ENCODE peak calls at places on chromosome 3, in five cellular contexts. H is right lobe of liver, R is tibial artery, A is foreskin fibroblast, I is epithelial cell of esophagus. J is an unnamed sample.

GRCh38 chr3:30357897-30358296 is 248.5 kb upstream of the TGFBR2 start:
- DNase-seq in A (no peak), R (no peak), H (no peak), I (peak; percentile 56), J (no peak)

GRCh38 chr3:196111939-196112386 is 30.1 kb upstream of the TFRC start:
- DNase-seq in A (no peak), R (no peak), H (peak; percentile 15), I (no peak), J (no peak)

GRCh38 chr3:18633002-18633401 is 207.9 kb upstream of the SATB1 start:
- DNase-seq in I (no peak), A (no peak), R (no peak), H (no peak), J (no peak)

GRCh38 chr3:147421184-147421912 is 12.2 kb downstream of the ZIC1 start:
- DNase-seq in A (no peak), R (no peak), H (no peak), I (no peak), J (no peak)

GRCh38 chr3:120469440-120470415 is 18.9 kb upstream of the FSTL1 start:
- DNase-seq in A (peak; percentile 38), H (no peak), R (peak; percentile 44), I (peak; percentile 94), J (no peak)

GRCh38 chr3:134873789-134874188 is 78.7 kb downstream of the EPHB1 start:
- DNase-seq in R (no peak), I (no peak), A (no peak), H (no peak), J (no peak)

GRCh38 chr3:138824114-138824506 is 10.6 kb downstream of the PIK3CB start:
- DNase-seq in A (no peak), H (no peak), I (no peak), R (no peak), J (no peak)

GRCh38 chr3:172209333-172210321 is 170.2 kb downstream of the FNDC3B start:
- DNase-seq in A (no peak), I (no peak), H (peak; percentile 83), R (peak; percentile 58), J (no peak)

GRCh38 chr3:126468028-126468891 is 7.4 kb downstream of the ZXDC start:
- DNase-seq in I (peak; percentile 34), A (peak; percentile 59), H (peak; percentile 85), R (peak; percentile 17), J (no peak)

GRCh38 chr3:44516230-44516629 is 38.8 kb upstream of the ZNF445 start:
- DNase-seq in A (no peak), H (no peak), R (no peak), I (no peak), J (no peak)

GRCh38 chr3:134487406-134487805 is 1.5 kb downstream of the CEP63 start:
- DNase-seq in H (no peak), R (no peak), A (peak; percentile 14), I (no peak), J (no peak)

GRCh38 chr3:169505577-169506155 is 157.8 kb downstream of the MECOM start:
- DNase-seq in I (no peak), A (no peak), H (no peak), R (no peak), J (no peak)

DNA sequence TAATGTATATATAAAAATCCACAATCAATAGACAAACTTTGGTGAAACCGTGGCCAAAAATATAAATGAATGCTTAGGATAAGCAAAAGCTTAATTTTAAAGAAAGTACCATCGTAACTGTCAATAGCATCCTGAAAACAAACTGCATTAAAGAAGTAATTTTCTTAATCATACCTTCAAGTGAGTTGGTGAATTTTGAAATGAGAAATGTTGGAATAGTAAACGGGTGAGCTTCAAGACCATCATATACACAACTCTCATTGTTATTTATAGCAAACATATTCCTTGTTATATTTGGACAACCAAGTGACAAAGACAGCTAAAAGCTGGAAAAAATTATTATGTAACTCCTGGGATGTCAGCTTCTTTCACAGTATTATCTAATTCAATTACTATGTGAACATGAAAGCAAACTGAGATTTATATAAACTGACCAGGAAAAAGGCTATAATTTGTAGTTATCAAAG is 3.7 kb downstream of the DAZL start:
- DNase-seq in H (no peak), R (no peak), A (no peak), I (no peak), J (no peak)
- TF ChIP-seq CTCF in H (no peak), R (no peak), A (no peak), I (no peak), J (no peak)

GRCh38 chr3:15983693-15984092 is 185.9 kb upstream of the ANKRD28 start:
- DNase-seq in A (no peak), H (no peak), I (no peak), R (no peak), J (no peak)
- H3K4me3 ChIP-seq in A (peak overlapping the region; percentile 29), H (no peak overlapping the region), I (no peak overlapping the region), R (no peak overlapping the region), J (no peak overlapping the region)

DNA sequence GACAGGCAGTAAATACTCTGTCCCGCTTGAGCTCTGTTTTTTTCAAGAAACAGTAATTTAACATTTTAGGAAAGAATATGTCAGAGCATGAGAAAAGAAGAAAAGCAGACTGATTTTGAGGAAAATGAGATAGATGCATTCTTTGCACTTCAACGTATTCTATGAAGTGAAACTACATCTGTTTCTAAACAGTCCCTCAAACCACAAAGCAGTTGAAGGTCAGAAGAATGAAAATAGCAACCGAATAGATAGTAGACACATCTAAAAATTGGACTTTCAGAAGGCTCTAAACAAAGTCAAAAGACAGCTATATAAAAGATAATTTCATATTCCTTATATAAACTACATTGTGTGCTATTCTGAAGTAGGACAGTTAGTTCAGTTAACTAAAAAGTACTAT is 172.6 kb upstream of the LRRC3B start:
- DNase-seq in H (no peak), A (no peak), R (no peak), I (no peak), J (no peak)
- TF ChIP-seq CTCF in H (no peak), A (no peak), R (no peak), I (no peak), J (no peak)

GRCh38 chr3:156605686-156606605 is 51.0 kb upstream of the SSR3 start:
- DNase-seq in I (peak; percentile 56), R (peak; percentile 57), A (peak; percentile 85), H (peak; percentile 61), J (peak; percentile 72)
- H3K4me3 ChIP-seq in I (peak overlapping the region; percentile 18), R (peak overlapping the region; percentile 49), A (peak overlapping the region; percentile 26), H (peak overlapping the region; percentile 35), J (peak overlapping the region; percentile 25)

DNA sequence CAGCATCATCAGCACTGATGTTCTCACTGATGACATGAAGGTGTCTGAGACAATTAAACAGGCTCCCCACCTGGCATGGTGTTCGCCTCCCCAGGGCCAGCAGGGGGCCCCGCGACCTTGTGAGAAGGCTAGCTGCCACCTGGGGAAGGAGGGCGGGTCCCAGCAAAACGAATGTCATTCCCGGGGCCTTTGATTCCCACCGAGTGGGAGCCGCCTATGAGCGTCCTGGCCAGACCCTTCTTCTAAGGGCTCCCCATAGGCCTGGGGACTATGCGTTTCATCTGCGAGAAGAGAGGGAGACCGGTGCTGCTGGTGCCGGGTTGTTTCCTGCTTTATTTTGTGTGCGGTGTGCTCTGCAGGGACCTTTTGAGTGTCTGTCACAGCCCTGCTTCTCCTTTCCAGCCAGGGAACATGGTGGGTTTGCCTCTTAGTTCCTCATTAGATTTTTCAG is 20.5 kb upstream of the MINDY4B start:
- DNase-seq in A (peak; percentile 55), H (peak; percentile 59), I (peak; percentile 67), R (no peak), J (peak; percentile 16)
- TF ChIP-seq CTCF in A (peak; percentile 65), H (peak; percentile 49), I (peak; percentile 76), R (no peak), J (peak; percentile 74)

DNA sequence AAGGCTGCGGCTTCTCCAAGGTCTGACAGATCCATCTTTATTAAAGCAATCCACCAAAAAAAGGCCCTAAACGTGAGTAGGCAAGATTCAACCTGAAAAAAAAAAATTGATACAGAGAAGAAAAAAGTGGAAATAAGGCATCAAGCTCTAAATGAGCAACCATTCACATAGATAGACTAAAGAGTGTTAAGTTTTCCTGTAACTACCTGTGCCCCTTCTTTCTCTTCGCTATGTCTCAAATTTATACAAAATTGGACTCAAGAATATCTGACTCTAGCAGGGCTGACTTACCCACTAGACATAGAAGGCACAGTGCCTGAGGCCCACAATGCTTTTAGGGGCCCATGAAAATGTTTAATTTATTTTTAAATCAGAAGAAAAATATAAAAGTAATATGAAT is at the start of gene MYH15:
- DNase-seq in A (no peak), H (no peak), R (no peak), I (no peak), J (no peak)
- H3K4me3 ChIP-seq in A (no peak within 1 kb of the TSS), H (no peak within 1 kb of the TSS), R (no peak within 1 kb of the TSS), I (no peak within 1 kb of the TSS), J (no peak within 1 kb of the TSS)

GRCh38 chr3:47567149-47567548 is 11.5 kb downstream of the CSPG5 start:
- DNase-seq in R (no peak), A (no peak), I (no peak), H (no peak), J (no peak)
- TF ChIP-seq CTCF in R (no peak), A (no peak), I (no peak), H (no peak), J (no peak)

DNA sequence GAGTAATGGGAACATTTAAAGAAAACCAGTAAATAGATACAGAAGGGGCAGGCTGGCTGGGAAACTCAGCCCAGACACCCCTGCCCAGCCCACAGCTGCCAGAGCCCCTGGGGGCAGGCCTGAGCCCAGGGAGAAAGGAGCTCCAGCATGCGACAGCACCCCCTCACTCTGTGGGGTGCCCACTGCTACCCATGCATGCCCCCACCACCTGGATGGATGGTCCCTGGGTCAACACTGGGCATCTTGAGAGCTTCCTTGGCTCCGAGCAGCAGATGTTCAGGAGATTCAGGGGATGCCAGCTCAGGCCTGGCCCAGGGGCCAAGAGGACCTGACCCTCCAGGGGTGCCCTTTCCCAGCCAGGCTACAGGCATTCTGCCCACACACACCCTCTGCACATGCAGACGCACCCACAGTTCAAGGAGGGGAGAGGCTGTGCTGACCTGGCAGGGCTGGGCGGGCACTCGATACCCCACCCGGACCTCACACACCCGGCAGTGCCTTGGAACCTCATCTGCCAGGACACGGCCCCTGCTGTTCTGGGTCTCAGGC is 31.5 kb downstream of the PTH1R start:
- DNase-seq in I (no peak), H (peak; percentile 54), A (no peak), R (no peak), J (no peak)
- H3K4me3 ChIP-seq in I (no peak overlapping the region), H (no peak overlapping the region), A (no peak overlapping the region), R (no peak overlapping the region), J (no peak overlapping the region)

J was measured in astrocyte of the cerebellum.